ENCODE peak calls at places on chromosome 11, in four cellular contexts. B is NCI-H2029; C is stimulated activated CD4-positive, alpha-beta T cell treated with anti-CD3 and anti-CD28 coated beads, TNF-alpha, amount 100 ng/mL, for 48 hours; O is stimulated activated CD8-positive, alpha-beta memory T cell treated with anti-CD3 and anti-CD28 coated beads, Interleukin-12 subunit alpha, Interleukin-12 subunit beta, amount 100 ng/mL, for 1 hour. F is an unnamed sample.

GRCh38 chr11:32420937-32421532 is 14.3 kb downstream of the WT1 start:
- DNase-seq in O (no peak), B (no peak), C (no peak), F (no peak)

GRCh38 chr11:9138133-9138453 is 46.7 kb upstream of the SCUBE2 start:
- DNase-seq in C (no peak), O (no peak), B (peak; percentile 92), F (peak; percentile 69)

GRCh38 chr11:2524446-2525165 is 79.8 kb downstream of the KCNQ1 start:
- DNase-seq in O (no peak), B (no peak), C (no peak), F (no peak)

GRCh38 chr11:77107950-77108349 is 5.3 kb downstream of the OMP start:
- DNase-seq in C (no peak), B (no peak), O (no peak), F (no peak)

GRCh38 chr11:2572491-2573239 is 127.1 kb downstream of the KCNQ1OT1 start:
- DNase-seq in C (no peak), O (no peak), B (no peak), F (no peak)

GRCh38 chr11:84384637-84385227 is 1098.6 kb upstream of the CCDC90B start:
- DNase-seq in C (no peak), B (no peak), O (no peak), F (no peak)

GRCh38 chr11:82250047-82250446 is 483.6 kb downstream of the FAM181B start:
- DNase-seq in B (no peak), C (no peak), O (no peak), F (no peak)

GRCh38 chr11:29963796-29964195 is 53.0 kb downstream of the KCNA4 start:
- DNase-seq in O (no peak), B (no peak), C (no peak), F (no peak)

GRCh38 chr11:128476729-128477128 is 110.6 kb downstream of the ETS1 start:
- DNase-seq in B (no peak), O (peak; percentile 64), C (no peak), F (no peak)

GRCh38 chr11:122812612-122813011 is 25.7 kb upstream of the CRTAM start:
- DNase-seq in C (no peak), O (no peak), B (no peak), F (no peak)

GRCh38 chr11:100151944-100152343 is 535.1 kb upstream of the ARHGAP42 start:
- DNase-seq in C (no peak), B (no peak), O (no peak), F (no peak)

GRCh38 chr11:94638278-94638901 is 71.2 kb downstream of the PIWIL4 start:
- DNase-seq in C (no peak), B (no peak), O (no peak), F (no peak)

GRCh38 chr11:65859812-65860277 is 388 bp upstream of the MUS81 start:
- DNase-seq in C (no peak), B (no peak), O (no peak), F (no peak)

GRCh38 chr11:122731500-122731913 is 76.0 kb downstream of the UBASH3B start:
- DNase-seq in O (no peak), B (no peak), C (no peak), F (no peak)

GRCh38 chr11:130070109-130070828 is 575 bp downstream of the APLP2 start:
- DNase-seq in O (peak; percentile 37), C (no peak), B (peak; percentile 10), F (no peak)

GRCh38 chr11:35477871-35478270 is 47.5 kb downstream of the PAMR1 start:
- DNase-seq in C (no peak), B (no peak), O (no peak), F (no peak)

GRCh38 chr11:28526406-28526751 is 418.2 kb downstream of the METTL15 start:
- DNase-seq in B (no peak), C (no peak), O (no peak), F (no peak)

GRCh38 chr11:58928082-58928574 is 11.2 kb upstream of the GLYATL1 start:
- DNase-seq in O (no peak), B (peak; percentile 43), C (no peak), F (no peak)

GRCh38 chr11:62044639-62045121 is 77.2 kb upstream of the FTH1 start:
- DNase-seq in B (no peak), O (no peak), C (no peak), F (no peak)

GRCh38 chr11:41431784-41432183 is 27.7 kb downstream of the LRRC4C start:
- DNase-seq in B (no peak), O (no peak), C (no peak), F (no peak)